ENCODE peak calls at places on chromosomes 1 and 21, in seven cellular contexts. E is fibroblast of lung, J is GM23338, G is OCI-LY7, F is endothelial cell of umbilical vein, L is GM23248, B is MM.1S. W is an unnamed sample. For H3K4me1, the result is how much of the 10 kb centered on the place peaks cover.

GRCh38 chr1:21881250-21881649 is 55.9 kb downstream of the HSPG2 start:
- DNase-seq in E (no peak), J (no peak), G (no peak), F (no peak), L (no peak), B (no peak), W (no peak)

GRCh38 chr1:100036718-100037664 is 67.2 kb downstream of the SLC35A3 start:
- DNase-seq in E (peak), J (peak), G (peak), F (peak), L (peak), B (no peak), W (peak)

GRCh38 chr1:97533358-97533757 is 387.5 kb downstream of the DPYD start:
- DNase-seq in E (no peak), J (no peak), G (no peak), F (no peak), L (no peak), B (no peak), W (no peak)

GRCh38 chr1:41621791-41622190 is 137.3 kb upstream of the EDN2 start:
- DNase-seq in E (no peak), J (no peak), G (no peak), F (no peak), L (no peak), B (no peak), W (no peak)

GRCh38 chr1:205969229-205969628 is 26.0 kb upstream of the SLC26A9 start:
- DNase-seq in E (no peak), J (no peak), G (no peak), F (no peak), L (no peak), B (no peak), W (no peak)

GRCh38 chr1:235739124-235739523 is 89.5 kb upstream of the GNG4 start:
- DNase-seq in E (peak), J (no peak), G (no peak), F (peak), L (peak), B (no peak), W (peak)

GRCh38 chr1:67150931-67151330 is 15.3 kb upstream of the IL23R start:
- DNase-seq in E (no peak), J (no peak), G (no peak), F (no peak), L (no peak), B (no peak), W (no peak)

GRCh38 chr21:29072873-29073221 is 601 bp downstream of the CCT8 start:
- DNase-seq in E (peak), J (peak), G (peak), F (peak), L (peak), B (peak), W (no peak)

GRCh38 chr1:42973304-42973703 is 14.6 kb upstream of the SLC2A1 start:
- DNase-seq in E (peak), J (no peak), G (no peak), F (no peak), L (peak), B (no peak), W (no peak)

GRCh38 chr21:26366781-26367180 is 196.2 kb upstream of the APP start:
- DNase-seq in E (no peak), J (no peak), G (no peak), F (no peak), L (peak), B (no peak), W (peak)

GRCh38 chr1:223006794-223007193 is 136.3 kb downstream of the TLR5 start:
- DNase-seq in E (no peak), J (no peak), G (no peak), F (no peak), L (no peak), B (no peak), W (no peak)

GRCh38 chr1:202291961-202292712 is 49.6 kb downstream of the UBE2T start:
- DNase-seq in E (peak), J (no peak), G (no peak), F (peak), L (peak), B (no peak), W (peak)

GRCh38 chr1:1703796-1704195 is 11.2 kb upstream of the SLC35E2B start:
- DNase-seq in E (no peak), J (no peak), G (no peak), F (no peak), L (no peak), B (no peak), W (no peak)

GRCh38 chr21:20875741-20876140 is 122.5 kb upstream of the NCAM2 start:
- DNase-seq in E (no peak), J (peak), G (no peak), F (no peak), L (no peak), B (no peak), W (no peak)

GRCh38 chr1:159945483-159946241 is at the start of gene IGSF9:
- DNase-seq in E (peak), J (peak), G (peak), F (peak), L (peak), B (peak), W (peak)

GRCh38 chr1:111214884-111215283 is 12.6 kb upstream of the CHI3L2 start:
- DNase-seq in E (no peak), J (no peak), G (peak), F (no peak), L (no peak), B (peak), W (no peak)

GRCh38 chr21:32143222-32143939 is 135.5 kb downstream of the MIS18A start:
- DNase-seq in E (peak), J (peak), G (no peak), F (no peak), L (peak), B (no peak), W (no peak)

GRCh38 chr1:91564888-91565700 is 64.4 kb downstream of the CDC7 start:
- DNase-seq in E (peak), J (no peak), G (no peak), F (no peak), L (peak), B (no peak), W (peak)

GRCh38 chr1:99685516-99686180 is 39.7 kb downstream of the PALMD start:
- DNase-seq in E (peak), J (peak), G (peak), F (peak), L (peak), B (peak), W (peak)

GRCh38 chr1:198168180-198168579 is 11.4 kb downstream of the NEK7 start:
- DNase-seq in E (peak), J (no peak), G (no peak), F (no peak), L (peak), B (no peak), W (peak)

GRCh38 chr1:68379085-68379478 is 70.7 kb downstream of the RPE65 start:
- DNase-seq in E (no peak), J (no peak), G (no peak), F (peak), L (peak), B (no peak), W (peak)

GRCh38 chr1:24535021-24535424 is 20.9 kb upstream of the NCMAP start:
- DNase-seq in E (no peak), J (peak), G (peak), F (no peak), L (no peak), B (peak), W (no peak)

GRCh38 chr1:59332983-59333382 is 36.1 kb downstream of the FGGY start:
- DNase-seq in E (peak), J (no peak), G (no peak), F (peak), L (peak), B (no peak), W (peak)

GRCh38 chr1:164613176-164613575 is 54.2 kb downstream of the PBX1 start:
- DNase-seq in E (peak), J (peak), G (no peak), F (no peak), L (peak), B (no peak), W (peak)

GRCh38 chr1:212242288-212242984 is 42.8 kb upstream of the PPP2R5A start:
- DNase-seq in E (no peak), J (no peak), G (no peak), F (peak), L (no peak), B (no peak), W (no peak)

GRCh38 chr1:195740862-195741261 is 867.4 kb downstream of the KCNT2 start:
- DNase-seq in E (peak), J (no peak), G (no peak), F (no peak), L (peak), B (peak), W (no peak)
- H3K27ac ChIP-seq in E (no peak), J (no peak), G (no peak), F (no peak), L (no peak), B (no peak), W (no peak)

DNA sequence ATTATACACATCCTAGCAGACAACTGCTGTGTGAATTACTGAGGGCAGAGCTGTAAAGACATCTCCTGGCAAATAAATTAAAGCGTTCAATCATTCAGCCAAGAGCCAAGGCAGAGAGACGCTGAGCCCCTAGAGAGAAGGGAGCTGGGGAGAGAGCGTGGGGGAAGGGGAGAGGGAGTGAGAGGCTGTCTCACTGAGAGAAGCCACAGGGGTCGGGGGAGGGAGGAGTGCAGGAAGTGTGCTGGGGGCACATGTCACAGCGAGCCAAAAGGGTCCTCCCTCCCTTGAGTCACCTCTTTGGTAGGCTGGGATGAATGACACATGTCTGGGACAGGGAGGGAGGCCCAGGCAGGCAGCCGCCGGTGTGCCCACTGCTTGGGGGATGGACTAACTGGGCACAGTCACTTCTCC is 21.2 kb upstream of the PARP1 start:
- DNase-seq in E (no peak), J (no peak), G (peak), F (no peak), L (no peak), B (no peak), W (no peak)
- H2AFZ ChIP-seq in E (no peak), J (peak), G (peak), F (no peak), L (no peak), B (no peak), W (no peak)

DNA sequence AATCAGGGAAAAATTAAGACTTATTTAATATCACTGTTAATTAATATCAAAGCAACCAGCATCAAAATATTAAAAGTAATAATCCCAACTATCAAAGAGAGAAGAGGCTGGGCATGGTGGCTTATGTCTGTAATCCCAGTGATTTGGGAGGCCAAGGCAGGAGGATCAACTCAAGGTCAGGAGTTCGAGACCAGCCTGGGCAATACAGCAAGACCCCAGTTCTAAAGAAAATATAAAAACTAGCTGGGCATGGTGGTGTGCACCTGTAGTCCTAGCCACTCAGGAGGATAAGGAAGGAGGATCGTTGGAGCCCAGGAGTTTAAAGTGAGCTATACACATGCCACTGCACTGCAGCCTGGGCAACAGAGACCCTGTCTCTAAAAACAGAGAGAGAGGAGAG is 43.2 kb downstream of the AHCTF1 start:
- DNase-seq in E (no peak), J (no peak), G (no peak), F (no peak), L (no peak), B (no peak), W (no peak)
- H3K4me1 ChIP-seq in E (under half), J (under half), G (under half), F (under half), L (under half), B (under half), W (under half)

GRCh38 chr1:87403047-87403820 is 74.6 kb downstream of the LMO4 start:
- DNase-seq in E (no peak), J (no peak), G (no peak), F (no peak), L (no peak), B (no peak), W (no peak)
- H3K27ac ChIP-seq in E (no peak), J (no peak), G (no peak), F (no peak), L (no peak), B (no peak), W (no peak)

GRCh38 chr21:46129846-46130651 is 25.3 kb downstream of the FTCD start:
- DNase-seq in E (no peak), J (no peak), G (no peak), F (no peak), L (no peak), B (no peak), W (no peak)
- H2AFZ ChIP-seq in E (no peak), J (no peak), G (no peak), F (no peak), L (no peak), B (no peak), W (no peak)

DNA sequence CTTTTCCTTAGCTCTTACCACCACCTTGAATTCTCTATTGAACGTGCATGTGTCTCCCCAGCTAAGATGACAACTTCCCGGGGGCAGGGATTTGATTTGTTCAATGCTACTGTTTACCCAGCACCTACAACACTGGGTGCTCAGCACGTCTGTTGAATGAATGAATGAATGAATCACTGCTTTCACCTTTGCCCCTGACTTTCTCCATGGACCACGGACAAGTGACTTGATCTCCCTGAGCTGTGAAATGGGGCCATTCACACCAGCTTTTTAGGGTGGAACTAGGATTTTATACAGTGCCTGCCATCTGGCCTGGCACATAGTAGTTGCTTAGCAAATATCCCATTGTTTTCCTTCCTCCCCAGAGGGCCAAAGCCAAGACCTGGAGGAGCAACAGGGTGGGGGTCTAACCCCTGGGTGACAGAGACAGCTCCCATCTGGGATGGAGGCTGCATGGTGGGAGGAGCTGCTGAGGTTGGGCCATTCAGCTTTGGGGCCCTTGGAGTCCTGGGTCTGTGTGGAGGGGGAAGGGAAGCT is 15.7 kb downstream of the TNFRSF1B start:
- DNase-seq in E (no peak), J (no peak), G (no peak), F (no peak), L (no peak), B (no peak), W (no peak)
- H3K4me1 ChIP-seq in E (under half), J (under half), G (under half), F (under half), L (under half), B (under half), W (under half)

GRCh38 chr1:156021087-156021416 is 301 bp upstream of the SSR2 start:
- DNase-seq in E (no peak), J (no peak), G (no peak), F (no peak), L (no peak), B (no peak), W (no peak)
- H3K27ac ChIP-seq in E (no peak), J (no peak), G (no peak), F (no peak), L (no peak), B (no peak), W (no peak)

GRCh38 chr1:152817309-152817708 is 5.5 kb downstream of the LCE1B start:
- DNase-seq in E (no peak), J (no peak), G (no peak), F (no peak), L (peak), B (no peak), W (peak)
- H2AFZ ChIP-seq in E (no peak), J (no peak), G (no peak), F (no peak), L (no peak), B (no peak), W (no peak)

GRCh38 chr1:89955806-89956205 is 39.1 kb upstream of the ZNF326 start:
- DNase-seq in E (no peak), J (no peak), G (no peak), F (no peak), L (no peak), B (no peak), W (no peak)

GRCh38 chr1:89955311-89955710 is 39.6 kb upstream of the ZNF326 start:
- DNase-seq in E (no peak), J (no peak), G (no peak), F (no peak), L (no peak), B (no peak), W (no peak)

GRCh38 chr1:89959719-89960118 is 35.2 kb upstream of the ZNF326 start:
- DNase-seq in E (no peak), J (peak), G (no peak), F (no peak), L (no peak), B (no peak), W (no peak)

GRCh38 chr1:89959070-89959654 is 35.7 kb upstream of the ZNF326 start:
- DNase-seq in E (no peak), J (no peak), G (no peak), F (no peak), L (no peak), B (no peak), W (no peak)

GRCh38 chr1:89957063-89957462 is 37.8 kb upstream of the ZNF326 start:
- DNase-seq in E (no peak), J (no peak), G (no peak), F (no peak), L (no peak), B (peak), W (peak)
- H3K4me1 ChIP-seq in E (under half), J (under half), G (under half), F (under half), L (under half), B (under half), W (under half)

GRCh38 chr21:42278750-42279149 is 36.5 kb downstream of the TFF3 start:
- DNase-seq in E (no peak), J (no peak), G (no peak), F (no peak), L (no peak), B (no peak), W (no peak)

GRCh38 chr21:42277593-42277992 is 37.6 kb downstream of the TFF3 start:
- DNase-seq in E (peak), J (no peak), G (no peak), F (peak), L (no peak), B (no peak), W (no peak)

GRCh38 chr21:42280356-42281195 is 34.6 kb downstream of the TFF3 start:
- DNase-seq in E (no peak), J (no peak), G (no peak), F (no peak), L (no peak), B (no peak), W (no peak)

GRCh38 chr21:42279888-42280287 is 35.3 kb downstream of the TFF3 start:
- DNase-seq in E (no peak), J (no peak), G (no peak), F (no peak), L (no peak), B (no peak), W (no peak)

GRCh38 chr21:42279341-42279871 is 35.8 kb downstream of the TFF3 start:
- DNase-seq in E (no peak), J (no peak), G (no peak), F (no peak), L (no peak), B (no peak), W (no peak)
- H3K27ac ChIP-seq in E (no peak), J (no peak), G (no peak), F (no peak), L (no peak), B (no peak), W (no peak)